ENCODE peak calls at places on chromosomes 6 and 20, in six cellular contexts. H is uterus, L is endothelial cell of umbilical vein, U is ovary, F is H1, R is testis. X is an unnamed sample.

GRCh38 chr6:5151955-5152401 is 66.8 kb downstream of the PPP1R3G start:
- DNase-seq in U (no peak), F (no peak), L (no peak), H (no peak), R (no peak), X (no peak)

GRCh38 chr6:81787313-81788068 is 35.0 kb upstream of the TENT5A start:
- DNase-seq in U (no peak), F (no peak), R (no peak), L (no peak), H (no peak), X (no peak)

GRCh38 chr20:52749938-52750337 is 222.2 kb upstream of the TSHZ2 start:
- DNase-seq in U (no peak), L (no peak), F (no peak), H (no peak), R (no peak), X (no peak)

GRCh38 chr20:17568045-17568788 is 1.7 kb upstream of the DSTN start:
- DNase-seq in H (no peak), U (no peak), L (peak; percentile 23), F (no peak), R (no peak), X (no peak)

GRCh38 chr6:111576302-111576701 is 29.4 kb downstream of the TRAF3IP2 start:
- DNase-seq in R (no peak), U (no peak), H (no peak), L (no peak), F (no peak), X (no peak)

GRCh38 chr6:156780117-156780641 is 3.0 kb downstream of the ARID1B start:
- DNase-seq in R (peak; percentile 82), F (no peak), U (no peak), L (peak; percentile 91), H (peak; percentile 43), X (peak; percentile 70)

GRCh38 chr6:30006170-30007131 is 54.6 kb upstream of the POLR1H start:
- DNase-seq in R (peak; percentile 58), F (no peak), U (peak; percentile 66), H (peak; percentile 44), L (no peak), X (no peak)

GRCh38 chr20:35947489-35947888 is 6.8 kb downstream of the SCAND1 start:
- DNase-seq in H (no peak), R (no peak), F (peak; percentile 60), U (no peak), L (peak; percentile 14), X (peak; percentile 42)

GRCh38 chr6:149855040-149855654 is 9.0 kb downstream of the LRP11 start:
- DNase-seq in F (no peak), R (no peak), U (no peak), H (no peak), L (peak; percentile 93), X (peak; percentile 71)

GRCh38 chr6:170172825-170173231 is 118.0 kb downstream of the DLL1 start:
- DNase-seq in R (peak; percentile 10), F (no peak), H (no peak), U (peak; percentile 36), L (no peak), X (no peak)

GRCh38 chr6:79030023-79030422 is 48.0 kb downstream of the PHIP start:
- DNase-seq in F (no peak), U (no peak), R (no peak), L (no peak), H (no peak), X (no peak)

GRCh38 chr20:13878600-13878999 is 93.8 kb downstream of the NDUFAF5 start:
- DNase-seq in U (no peak), L (no peak), R (no peak), F (no peak), H (no peak), X (no peak)

GRCh38 chr6:42142118-42142835 is at the start of gene C6orf132:
- DNase-seq in L (no peak), U (peak; percentile 42), R (no peak), H (no peak), F (peak; percentile 46), X (no peak)

GRCh38 chr6:47092249-47092648 is 50.1 kb upstream of the ADGRF1 start:
- DNase-seq in R (no peak), F (no peak), H (no peak), L (no peak), U (no peak), X (no peak)

GRCh38 chr6:4210619-4211419 is 75.4 kb upstream of the ECI2 start:
- DNase-seq in U (peak; percentile 64), L (peak; percentile 74), H (peak; percentile 44), F (peak; percentile 49), R (peak; percentile 85), X (peak; percentile 41)

GRCh38 chr6:124011180-124011579 is 207.5 kb downstream of the NKAIN2 start:
- DNase-seq in F (no peak), H (no peak), L (no peak), R (no peak), U (no peak), X (no peak)

GRCh38 chr6:20751293-20751946 is 217.2 kb downstream of the CDKAL1 start:
- DNase-seq in R (no peak), U (no peak), F (no peak), H (no peak), L (peak; percentile 15), X (no peak)

DNA sequence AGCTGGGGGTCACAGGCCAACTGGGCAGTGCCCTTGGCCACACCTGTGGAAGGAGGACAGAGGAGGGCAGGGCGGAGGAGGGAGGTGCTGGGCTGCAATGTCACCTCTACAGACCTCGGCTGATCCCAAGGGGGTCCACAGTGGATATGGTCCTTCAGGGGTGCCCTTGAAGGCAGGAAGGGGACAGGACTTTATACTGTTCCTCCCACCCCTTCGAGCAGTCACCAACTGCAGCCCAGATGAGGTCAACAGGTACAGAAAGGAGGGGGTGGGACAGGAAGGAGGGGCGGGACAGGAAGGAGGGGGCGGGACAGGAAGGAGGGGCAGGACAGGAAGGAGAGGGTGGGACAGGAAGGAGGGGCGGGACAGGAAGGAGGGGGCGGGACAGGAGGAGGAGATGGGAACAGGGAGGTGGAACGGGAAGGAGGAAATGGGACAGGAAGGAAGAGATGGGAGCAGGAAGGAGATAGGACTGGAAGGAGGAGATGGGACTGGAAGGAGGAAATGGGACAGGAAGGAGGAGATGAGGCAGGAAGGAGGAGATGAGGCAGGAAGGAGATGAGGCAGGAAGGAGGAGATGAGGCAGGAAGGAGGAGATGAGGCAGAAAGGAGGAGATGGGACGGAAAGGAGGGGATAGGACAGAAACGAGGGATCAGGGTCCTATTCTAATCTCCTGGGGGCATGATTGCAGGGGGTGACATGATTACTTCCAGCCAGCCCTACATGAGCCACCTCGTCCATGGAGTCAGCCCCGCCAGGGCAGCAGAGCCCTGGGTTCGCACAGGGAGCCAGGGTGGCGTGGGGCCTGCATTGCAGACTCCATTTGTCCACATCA is 19.4 kb upstream of the MRGBP start:
- DNase-seq in F (no peak), H (no peak), R (no peak), U (no peak), L (no peak), X (peak; percentile 75)
- TF ChIP-seq POLR2A in F (no peak), H (no peak), R (no peak), U (no peak), L (no peak), X (peak; percentile 61)

GRCh38 chr6:167403427-167403826 is 78.5 kb downstream of the TTLL2 start:
- DNase-seq in L (no peak), U (no peak), H (no peak), F (no peak), R (no peak), X (no peak)
- H3K9me3 ChIP-seq in L (no peaks in the 10 kb centered on the region), U (no peaks in the 10 kb centered on the region), H (no peaks in the 10 kb centered on the region), F (no peaks in the 10 kb centered on the region), R (no peaks in the 10 kb centered on the region), X (no peaks in the 10 kb centered on the region)

DNA sequence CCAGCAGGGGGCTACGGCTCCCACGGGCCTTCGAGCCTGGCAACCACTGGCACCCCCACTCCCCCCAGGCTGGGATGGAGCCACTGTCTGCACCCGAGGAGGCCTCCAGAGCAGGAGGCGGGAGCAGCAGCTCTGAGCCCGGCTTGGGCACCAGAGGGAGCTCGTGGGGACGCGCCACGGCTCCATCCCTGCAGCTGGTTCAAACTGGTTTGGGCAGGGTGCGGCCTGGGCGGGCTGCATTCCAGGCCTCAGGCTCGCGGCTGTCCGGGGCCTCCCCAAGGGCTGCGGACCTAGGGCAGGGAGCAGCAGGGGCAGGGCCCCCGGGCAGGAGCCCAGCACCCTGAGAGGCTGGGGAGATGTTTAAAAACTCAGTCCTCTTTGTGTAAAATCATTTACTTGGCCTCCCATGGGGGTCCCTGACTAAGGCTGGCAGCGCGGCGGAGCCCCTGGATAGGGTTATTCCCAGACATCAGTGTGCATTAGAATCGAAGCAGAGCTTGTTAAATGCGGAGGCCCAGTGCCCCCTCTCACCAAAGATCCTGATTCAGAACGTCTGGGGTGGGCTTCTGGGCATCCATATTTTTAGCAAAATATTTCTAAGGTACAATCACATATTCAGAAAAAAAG is 4.1 kb upstream of the BCAS4 start:
- DNase-seq in F (peak; percentile 78), U (peak; percentile 95), R (peak; percentile 88), L (peak; percentile 73), H (peak; percentile 85), X (peak; percentile 82)
- TF ChIP-seq POLR2A in F (no peak), U (no peak), R (no peak), L (peak; percentile 71), H (peak; percentile 28), X (peak; percentile 54)

DNA sequence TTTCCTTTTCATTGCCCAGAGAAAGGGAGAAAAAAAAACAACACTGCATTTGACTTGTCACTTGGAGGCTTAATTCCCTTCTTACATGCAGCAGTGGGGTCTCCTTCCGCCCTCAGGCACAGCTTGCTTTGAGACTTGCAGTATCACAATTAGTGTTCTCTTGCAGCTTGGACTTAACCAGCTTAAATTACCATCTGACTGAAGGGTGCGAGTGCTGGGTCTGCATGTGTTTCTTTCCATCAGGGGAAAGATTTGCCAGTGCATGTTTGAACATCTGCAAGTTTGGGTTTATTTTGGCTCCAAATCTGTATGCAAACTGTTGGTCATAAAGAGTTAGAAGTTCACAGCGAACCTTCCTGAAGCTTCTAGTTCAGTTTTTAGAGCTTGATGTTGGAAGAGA is 35.7 kb upstream of the IRF4 start:
- DNase-seq in F (no peak), U (no peak), L (no peak), H (no peak), R (no peak), X (no peak)
- H3K9me3 ChIP-seq in F (peaks cover 57% of the 10 kb centered on the region), U (no peaks in the 10 kb centered on the region), L (no peaks in the 10 kb centered on the region), H (no peaks in the 10 kb centered on the region), R (no peaks in the 10 kb centered on the region), X (peaks cover 6% of the 10 kb centered on the region)

DNA sequence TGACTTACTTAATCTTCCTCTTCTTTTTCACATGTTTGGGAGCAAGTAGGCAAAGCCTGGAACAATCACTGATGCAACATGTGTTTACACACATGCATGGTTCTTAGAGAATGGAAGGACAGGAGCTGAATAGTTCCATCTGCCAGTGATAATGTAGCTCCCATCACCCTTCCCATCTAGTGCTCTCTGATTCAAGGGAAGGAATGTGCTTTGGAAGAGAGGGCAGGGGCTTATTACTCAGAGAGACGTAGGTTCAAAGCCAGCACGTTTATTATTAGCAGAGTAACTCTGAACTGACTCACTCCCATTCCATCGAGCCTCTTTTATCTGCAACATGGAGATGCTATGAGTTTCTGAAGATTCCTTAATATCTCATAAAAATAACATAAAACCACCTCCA is 211.9 kb downstream of the GMPR start:
- DNase-seq in R (no peak), L (no peak), F (no peak), H (no peak), U (no peak), X (peak; percentile 38)
- TF ChIP-seq POLR2A in R (no peak), L (no peak), F (no peak), H (no peak), U (no peak), X (no peak)

X was measured in HCT116.